ENCODE peak calls at places on chromosomes 11 and 22, in six cellular contexts. Y, B, V, X, H and K are unnamed samples.

GRCh38 chr11:27357250-27357649 is 5.8 kb downstream of the CCDC34 start:
- DNase-seq in Y (no peak), B (no peak), V (no peak), X (no peak), H (no peak), K (peak)

GRCh38 chr22:27226666-27227065 is 569.3 kb downstream of the MIAT start:
- DNase-seq in Y (no peak), B (no peak), V (no peak), X (no peak), H (no peak), K (no peak)

GRCh38 chr11:8344346-8344745 is 80.7 kb upstream of the LMO1 start:
- DNase-seq in Y (no peak), B (no peak), V (no peak), X (no peak), H (no peak), K (no peak)

GRCh38 chr11:129249351-129249750 is 57.2 kb upstream of the ARHGAP32 start:
- DNase-seq in Y (no peak), B (peak), V (no peak), X (no peak), H (no peak), K (no peak)

GRCh38 chr11:61138940-61139339 is 22.3 kb downstream of the VPS37C start:
- DNase-seq in Y (peak), B (no peak), V (no peak), X (no peak), H (peak), K (no peak)

GRCh38 chr11:115613986-115614625 is 109.9 kb upstream of the CADM1 start:
- DNase-seq in Y (no peak), B (peak), V (no peak), X (no peak), H (no peak), K (no peak)

GRCh38 chr11:76602431-76602861 is 68.1 kb downstream of the LRRC32 start:
- DNase-seq in Y (no peak), B (no peak), V (peak), X (no peak), H (peak), K (peak)

GRCh38 chr22:25113316-25113721 is 86.3 kb upstream of the CRYBB3 start:
- DNase-seq in Y (no peak), B (no peak), V (no peak), X (no peak), H (no peak), K (peak)

GRCh38 chr11:116651757-116652237 is 121.0 kb downstream of the BUD13 start:
- DNase-seq in Y (no peak), B (no peak), V (peak), X (no peak), H (no peak), K (no peak)

GRCh38 chr22:38706101-38706884 is 549 bp downstream of the GTPBP1 start:
- DNase-seq in Y (peak), B (no peak), V (no peak), X (no peak), H (peak), K (peak)

GRCh38 chr22:47382164-47382890 is 619.9 kb downstream of the TBC1D22A start:
- DNase-seq in Y (peak), B (no peak), V (no peak), X (no peak), H (peak), K (no peak)

GRCh38 chr11:130765369-130765768 is 150.9 kb downstream of the SNX19 start:
- DNase-seq in Y (no peak), B (no peak), V (peak), X (no peak), H (no peak), K (no peak)

GRCh38 chr22:27651486-27651885 is 150.1 kb downstream of the MN1 start:
- DNase-seq in Y (no peak), B (no peak), V (no peak), X (no peak), H (peak), K (no peak)

GRCh38 chr11:110131386-110132123 is 38.4 kb downstream of the ZC3H12C start:
- DNase-seq in Y (no peak), B (no peak), V (no peak), X (no peak), H (no peak), K (no peak)

GRCh38 chr11:10540915-10541591 is at the start of gene RNF141:
- DNase-seq in Y (peak), B (peak), V (peak), X (peak), H (peak), K (peak)
- TF ChIP-seq EP300 in Y (no peak), B (no peak), V (no peak), X (no peak), H (no peak), K (no peak)

GRCh38 chr11:120183701-120184141 is 27.1 kb upstream of the OAF start:
- DNase-seq in Y (peak), B (no peak), V (peak), X (no peak), H (no peak), K (no peak)
- H3K27ac ChIP-seq in Y (peak), B (no peak), V (peak), X (no peak), H (no peak), K (peak)

GRCh38 chr22:41092023-41092817 is at the start of gene EP300:
- DNase-seq in Y (peak), B (peak), V (peak), X (no peak), H (peak), K (peak)
- TF ChIP-seq EP300 in Y (no peak), B (no peak), V (no peak), X (no peak), H (no peak), K (no peak)

DNA sequence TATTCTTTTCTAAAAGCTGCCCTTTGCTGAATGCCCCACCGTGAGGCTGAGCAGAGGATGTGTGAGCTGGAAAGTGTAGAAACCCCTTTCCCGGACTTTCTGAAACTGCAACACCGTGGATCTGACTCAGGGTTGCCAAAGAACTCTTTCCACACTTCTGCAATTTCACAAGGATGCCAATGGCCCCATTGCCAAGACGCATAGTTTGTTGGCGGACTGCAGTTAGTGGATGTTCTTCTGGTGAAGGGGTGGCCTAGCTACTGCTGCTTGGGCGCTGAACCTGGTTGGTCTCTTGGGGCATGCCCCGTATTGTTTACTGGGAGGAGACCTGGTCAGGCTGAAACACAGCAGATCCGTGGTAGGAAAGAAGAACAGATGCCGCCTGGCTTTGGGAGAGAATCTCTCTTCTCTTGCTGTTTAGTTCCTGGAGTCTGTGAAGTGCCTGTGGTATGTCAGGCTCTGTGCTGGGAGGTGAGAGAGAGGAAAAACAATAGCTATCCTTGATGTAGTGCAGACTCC is 26.7 kb downstream of the CD82 start:
- DNase-seq in Y (peak), B (no peak), V (peak), X (no peak), H (no peak), K (peak)
- H3K27ac ChIP-seq in Y (peak), B (no peak), V (peak), X (no peak), H (no peak), K (peak)

DNA sequence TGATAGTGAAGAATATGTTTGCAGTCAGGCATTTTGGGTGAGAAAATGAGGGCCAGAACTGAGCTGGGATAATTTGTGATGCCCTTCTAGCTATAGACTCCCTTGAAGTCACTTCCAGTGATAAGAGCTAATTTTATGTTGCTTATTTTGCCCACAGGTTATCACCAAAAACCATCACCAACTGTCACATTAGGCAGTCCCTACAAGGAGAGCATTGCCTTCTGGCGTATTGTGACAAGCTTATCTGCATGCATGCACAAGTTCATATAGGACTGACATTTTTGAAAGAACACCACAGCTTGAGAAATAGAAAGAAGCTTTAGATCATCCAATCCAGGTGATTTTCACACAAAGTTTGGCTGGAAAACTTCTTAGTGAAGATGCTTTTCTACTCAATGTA is 735.3 kb upstream of the RAG2 start:
- DNase-seq in Y (no peak), B (no peak), V (no peak), X (no peak), H (no peak), K (no peak)
- TF ChIP-seq EP300 in Y (no peak), B (no peak), V (no peak), X (no peak), H (no peak), K (no peak)

DNA sequence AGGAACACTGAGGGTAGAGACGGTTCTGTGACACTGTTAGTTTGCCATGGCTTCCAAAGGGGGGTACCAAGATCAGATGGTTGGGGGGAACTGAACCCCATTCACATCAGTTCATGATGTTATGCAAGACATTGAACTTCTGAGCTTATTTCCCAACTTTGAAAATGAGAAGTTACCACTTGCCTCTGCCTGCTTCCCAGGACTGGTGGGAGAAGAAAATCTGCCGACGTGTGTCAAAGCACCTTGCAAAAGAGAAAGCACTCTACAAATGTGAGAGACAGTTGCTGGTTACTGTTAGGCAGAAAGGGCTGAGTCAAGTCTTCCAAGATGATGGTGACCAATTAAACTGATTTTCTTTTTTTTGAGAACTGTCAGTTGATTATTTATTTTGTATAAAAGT is 45.6 kb downstream of the SMCO4 start:
- DNase-seq in Y (no peak), B (no peak), V (no peak), X (no peak), H (no peak), K (no peak)
- H3K27ac ChIP-seq in Y (no peak), B (no peak), V (no peak), X (no peak), H (no peak), K (no peak)

DNA sequence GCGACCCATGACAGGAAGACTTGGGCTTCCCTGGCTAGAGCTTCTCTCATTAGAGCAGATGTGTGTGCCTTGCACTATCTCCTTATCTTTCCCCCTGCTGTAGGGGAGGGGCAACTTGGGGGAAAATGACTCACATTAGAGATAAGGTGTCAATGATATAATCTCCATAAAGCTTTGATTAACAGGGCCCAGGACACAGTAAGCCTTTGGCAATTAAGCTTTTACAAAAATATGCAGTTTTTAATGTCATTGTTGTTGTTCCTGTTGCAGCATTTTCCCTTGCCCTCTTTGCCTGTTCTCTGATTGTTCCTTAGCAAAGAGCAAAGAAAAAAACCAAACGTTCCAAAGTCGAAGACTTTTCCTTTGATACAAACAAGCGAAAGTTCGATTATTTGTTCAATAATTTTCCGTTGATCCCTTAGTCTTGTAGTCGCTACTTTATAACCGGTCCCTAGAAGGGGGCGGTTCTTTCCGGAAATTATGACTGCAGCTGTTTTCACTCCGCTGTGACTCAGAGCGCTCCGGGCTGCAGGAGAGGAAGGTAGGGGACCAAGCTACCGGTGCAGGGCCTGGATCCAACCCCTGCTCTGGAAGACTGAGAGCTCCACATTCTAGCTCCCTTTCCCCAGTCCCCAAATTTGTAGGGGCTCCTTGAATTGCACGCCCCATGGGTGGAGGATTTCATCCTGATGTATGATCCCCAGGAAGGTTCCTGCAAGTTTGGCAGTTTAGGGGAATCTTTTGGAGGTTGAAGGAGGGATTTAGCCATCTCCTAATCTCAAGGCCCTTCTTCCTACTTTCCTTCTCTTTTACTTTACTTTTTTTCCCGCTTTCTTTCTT is at the start of gene VWA5A:
- DNase-seq in Y (peak), B (peak), V (peak), X (peak), H (peak), K (peak)
- TF ChIP-seq EP300 in Y (no peak), B (no peak), V (no peak), X (no peak), H (no peak), K (no peak)

GRCh38 chr11:125338435-125338834 is 157.6 kb downstream of the FEZ1 start:
- DNase-seq in Y (no peak), B (no peak), V (no peak), X (no peak), H (peak), K (no peak)
- H3K27ac ChIP-seq in Y (peak), B (no peak), V (peak), X (no peak), H (no peak), K (peak)